ENCODE peak calls at places on chromosomes 6 and 20, in nine cellular contexts. J is SK-N-SH, T is fibroblast of lung, W is HepG2, Z is neural progenitor cell, K is IMR-90, D is astrocyte, I is PC-3, C is GM23338. O is an unnamed sample.

GRCh38 chr20:63094767-63095499 is 88.2 kb upstream of the BHLHE23 start:
- DNase-seq in W (no peak), C (no peak), I (no peak), K (no peak), D (no peak), J (peak; percentile 21), T (no peak), Z (no peak), O (no peak)

GRCh38 chr6:38137609-38138008 is 318.1 kb downstream of the ZFAND3 start:
- DNase-seq in K (no peak), Z (peak; percentile 77), I (no peak), C (peak; percentile 78), J (no peak), D (no peak), W (no peak), T (no peak), O (peak; percentile 27)

GRCh38 chr6:4550227-4550597 is 226.0 kb upstream of the CDYL start:
- DNase-seq in J (no peak), Z (no peak), K (no peak), W (no peak), T (no peak), C (no peak), D (no peak), I (no peak), O (no peak)

GRCh38 chr20:63267681-63268080 is 4.9 kb upstream of the ARFGAP1 start:
- DNase-seq in D (no peak), I (no peak), T (no peak), K (no peak), J (no peak), Z (no peak), W (no peak), C (no peak), O (no peak)

GRCh38 chr6:33761922-33762629 is 15.4 kb upstream of the IP6K3 start:
- DNase-seq in T (no peak), Z (peak; percentile 78), I (peak; percentile 59), D (no peak), K (peak; percentile 32), C (peak; percentile 67), J (peak; percentile 71), W (peak; percentile 87), O (no peak)

GRCh38 chr20:1345030-1345755 is 16.3 kb upstream of the SDCBP2 start:
- DNase-seq in J (no peak), Z (no peak), T (no peak), D (no peak), C (no peak), W (no peak), K (no peak), I (no peak), O (no peak)

GRCh38 chr20:21087862-21088540 is 18.2 kb downstream of the LINC00237 start:
- DNase-seq in K (no peak), I (no peak), Z (no peak), W (no peak), D (no peak), C (peak; percentile 30), T (no peak), J (no peak), O (no peak)

GRCh38 chr6:41021832-41022231 is 17.2 kb downstream of the UNC5CL start:
- DNase-seq in D (peak; percentile 66), W (peak; percentile 71), C (no peak), Z (peak; percentile 24), J (peak; percentile 39), T (peak; percentile 74), K (peak; percentile 46), I (peak; percentile 52), O (no peak)

GRCh38 chr6:48535569-48535968 is 424.6 kb upstream of the PTCHD4 start:
- DNase-seq in C (peak; percentile 49), Z (peak; percentile 10), W (no peak), D (peak; percentile 94), K (peak; percentile 4), I (peak; percentile 80), J (no peak), T (peak; percentile 93), O (peak; percentile 2)

GRCh38 chr20:56542489-56543020 is 9.5 kb downstream of the FAM209B start:
- DNase-seq in D (no peak), J (no peak), C (no peak), W (no peak), K (peak; percentile 3), I (no peak), T (no peak), Z (no peak), O (no peak)

GRCh38 chr6:109186012-109186411 is 90.7 kb downstream of the CEP57L1 start:
- DNase-seq in W (no peak), J (no peak), Z (no peak), T (no peak), D (no peak), K (no peak), C (no peak), I (peak; percentile 34), O (no peak)

GRCh38 chr6:32154514-32155161 is 697 bp downstream of the PPT2 start:
- DNase-seq in I (peak; percentile 76), J (peak; percentile 81), D (peak; percentile 48), Z (peak; percentile 84), W (peak; percentile 86), K (peak; percentile 71), T (peak; percentile 60), C (peak; percentile 91), O (no peak)

GRCh38 chr20:8523684-8524083 is 391.6 kb downstream of the PLCB1 start:
- DNase-seq in C (peak; percentile 35), Z (peak; percentile 15), D (no peak), W (no peak), K (peak; percentile 8), I (peak; percentile 20), J (no peak), T (no peak), O (no peak)

GRCh38 chr20:14741616-14742015 is 404.2 kb upstream of the FLRT3 start:
- DNase-seq in J (no peak), W (no peak), Z (no peak), K (no peak), C (no peak), I (peak; percentile 19), D (no peak), T (no peak), O (no peak)
- H2AFZ ChIP-seq in J (no peak overlapping the region), W (no peak overlapping the region), Z (no peak overlapping the region), K (no peak overlapping the region), C (no peak overlapping the region), I (no peak overlapping the region), D (no peak overlapping the region), T (no peak overlapping the region), O (no peak overlapping the region)

GRCh38 chr20:44597930-44598329 is 15.6 kb downstream of the PKIG start:
- DNase-seq in J (no peak), D (peak; percentile 8), C (no peak), W (no peak), I (no peak), Z (no peak), T (peak; percentile 22), K (no peak), O (no peak)
- H3K4me1 ChIP-seq in J (peaks cover 13% of the 10 kb centered on the region), D (peaks cover 21% of the 10 kb centered on the region), C (peaks cover 18% of the 10 kb centered on the region), W (peaks cover 25% of the 10 kb centered on the region), I (peaks cover 53% of the 10 kb centered on the region), Z (peaks cover 6% of the 10 kb centered on the region), T (peaks cover 36% of the 10 kb centered on the region), K (peaks cover 42% of the 10 kb centered on the region), O (peaks cover 15% of the 10 kb centered on the region)

DNA sequence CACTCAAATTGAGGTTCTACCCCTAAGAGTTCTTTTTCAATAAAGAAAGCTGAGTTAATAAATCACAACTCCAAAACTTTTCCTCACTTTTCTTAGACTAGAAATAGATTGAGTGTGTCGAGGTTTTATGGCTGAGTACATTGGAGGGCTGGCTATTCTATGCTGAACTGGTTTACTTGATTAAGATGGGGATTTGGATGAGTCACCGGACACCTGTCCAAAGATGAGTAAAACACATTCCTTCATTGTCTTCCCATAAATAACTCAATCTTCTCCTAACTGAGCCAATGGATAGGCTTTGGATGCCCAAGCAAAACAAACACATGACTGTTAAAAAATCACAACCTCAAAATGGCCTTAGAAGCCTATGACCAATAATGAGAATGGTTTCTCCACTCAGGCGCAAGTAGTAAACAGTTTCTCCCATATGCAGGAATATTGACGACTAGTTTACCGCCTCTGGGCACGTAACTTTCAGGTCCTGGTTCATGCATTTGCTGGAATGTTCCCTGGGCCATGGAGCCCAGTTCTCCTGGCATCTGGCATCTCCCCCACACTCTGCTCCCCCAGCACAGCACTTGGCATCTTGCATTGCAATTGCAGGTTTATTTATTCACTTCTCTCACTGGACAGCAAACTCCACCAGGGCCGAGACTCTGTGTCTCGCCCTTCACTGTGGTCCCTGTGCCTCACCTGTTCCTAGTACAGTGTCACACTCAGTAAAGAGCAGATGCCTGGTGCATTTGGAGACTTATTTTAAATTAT is 43.9 kb downstream of the BCAS1 start:
- DNase-seq in J (no peak), T (no peak), C (no peak), W (no peak), I (no peak), D (no peak), Z (no peak), K (no peak), O (no peak)
- H2AFZ ChIP-seq in J (no peak overlapping the region), T (no peak overlapping the region), C (no peak overlapping the region), W (no peak overlapping the region), I (no peak overlapping the region), D (no peak overlapping the region), Z (no peak overlapping the region), K (no peak overlapping the region), O (no peak overlapping the region)

DNA sequence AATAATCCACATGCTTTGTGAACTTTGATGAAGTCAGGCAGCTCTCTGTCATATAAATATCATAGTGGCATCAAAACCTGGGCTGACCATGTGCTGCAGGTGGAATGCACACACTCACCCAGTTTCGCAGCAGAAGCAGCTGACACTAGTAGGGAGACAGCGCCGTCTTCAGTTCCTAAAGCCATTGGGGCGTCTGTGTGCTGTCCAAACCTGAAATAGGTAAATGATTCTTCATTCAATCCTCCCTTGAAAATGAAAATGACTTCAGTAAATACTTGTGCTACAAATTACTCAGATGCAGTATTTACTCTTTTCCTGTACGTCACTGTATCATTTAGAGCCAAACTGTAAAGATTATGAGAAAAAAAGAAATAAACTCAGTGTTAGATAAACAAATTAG is 127.5 kb downstream of the EYA4 start:
- DNase-seq in Z (peak; percentile 19), K (peak; percentile 10), D (no peak), J (peak; percentile 15), W (peak; percentile 22), I (peak; percentile 51), T (no peak), C (no peak), O (no peak)
- H3K4me1 ChIP-seq in Z (peaks cover 4% of the 10 kb centered on the region), K (no peaks in the 10 kb centered on the region), D (no peaks in the 10 kb centered on the region), J (no peaks in the 10 kb centered on the region), W (no peaks in the 10 kb centered on the region), I (peaks cover 4% of the 10 kb centered on the region), T (no peaks in the 10 kb centered on the region), C (peaks cover 10% of the 10 kb centered on the region), O (peaks cover 6% of the 10 kb centered on the region)

DNA sequence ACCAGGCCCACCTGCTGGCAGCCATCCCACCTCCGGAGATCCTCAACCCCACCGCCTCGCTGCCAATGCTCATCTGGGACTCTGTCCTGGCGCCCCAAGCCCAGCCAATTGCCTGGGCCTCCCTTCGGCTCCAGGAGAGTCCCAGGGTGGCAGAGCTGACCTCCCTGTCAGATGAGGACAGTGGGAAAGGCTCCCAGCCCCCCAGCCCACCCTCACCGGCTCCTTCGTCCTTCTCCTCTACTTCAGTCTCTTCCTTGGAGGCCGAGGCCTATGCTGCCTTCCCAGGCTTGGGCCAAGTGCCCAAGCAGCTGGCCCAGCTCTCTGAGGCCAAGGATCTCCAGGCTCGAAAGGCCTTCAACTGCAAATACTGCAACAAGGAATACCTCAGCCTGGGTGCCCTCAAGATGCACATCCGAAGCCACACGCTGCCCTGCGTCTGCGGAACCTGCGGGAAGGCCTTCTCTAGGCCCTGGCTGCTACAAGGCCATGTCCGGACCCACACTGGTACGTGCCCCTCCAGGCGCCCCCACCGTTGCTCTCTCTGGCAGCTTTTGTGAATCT is 1.1 kb downstream of the SNAI1 start:
- DNase-seq in K (peak; percentile 49), Z (no peak), T (peak; percentile 42), I (no peak), J (peak; percentile 61), D (peak; percentile 25), W (no peak), C (no peak), O (no peak)
- H2AFZ ChIP-seq in K (peak overlapping the region; percentile 82), Z (no peak overlapping the region), T (no peak overlapping the region), I (no peak overlapping the region), J (no peak overlapping the region), D (no peak overlapping the region), W (no peak overlapping the region), C (no peak overlapping the region), O (no peak overlapping the region)

GRCh38 chr20:59827138-59828056 is 106.0 kb downstream of the SYCP2 start:
- DNase-seq in Z (no peak), W (no peak), T (no peak), K (no peak), J (peak; percentile 6), I (no peak), C (no peak), D (no peak), O (no peak)
- H3K4me1 ChIP-seq in Z (no peaks in the 10 kb centered on the region), W (no peaks in the 10 kb centered on the region), T (no peaks in the 10 kb centered on the region), K (no peaks in the 10 kb centered on the region), J (peaks cover 13% of the 10 kb centered on the region), I (peaks cover 42% of the 10 kb centered on the region), C (no peaks in the 10 kb centered on the region), D (no peaks in the 10 kb centered on the region), O (no peaks in the 10 kb centered on the region)

O was measured in neuronal stem cell.